ENCODE peak calls at places on chromosomes 4 and X, in nine cellular contexts. J is NCI-H1092; V is stimulated activated CD4-positive, alpha-beta T cell treated with anti-CD3 and anti-CD28 coated beads, Interleukin-1b, Interleukin-23, amount 100 ng/mL, for 4 hours; D is GM19239; A is AG20443; T is NT2/D1; C is lower leg skin; R is germinal center; Q is EH. Z is an unnamed sample.

GRCh38 chr4:151540728-151541437 is 131.9 kb downstream of the FHIP1A start:
- DNase-seq in J (peak; percentile 31), V (no peak), D (no peak), A (peak; percentile 35), T (no peak), C (peak; percentile 65), R (no peak), Q (peak; percentile 97), Z (peak; percentile 72)

GRCh38 chr4:137641554-137641953 is 109.3 kb upstream of the PCDH18 start:
- DNase-seq in J (no peak), V (no peak), D (no peak), A (peak; percentile 61), T (no peak), C (peak; percentile 54), R (no peak), Q (peak; percentile 26), Z (no peak)

GRCh38 chr4:47786958-47787370 is 50.9 kb downstream of the CORIN start:
- DNase-seq in J (no peak), V (no peak), D (peak; percentile 1), A (no peak), T (no peak), C (no peak), R (no peak), Q (no peak), Z (no peak)

GRCh38 chr4:184473515-184474260 is 662 bp downstream of the IRF2 start:
- DNase-seq in J (no peak), V (peak; percentile 32), D (peak; percentile 55), A (peak; percentile 61), T (no peak), C (peak; percentile 26), R (peak; percentile 66), Q (peak; percentile 58), Z (peak; percentile 12)

GRCh38 chr4:2833671-2834000 is 10.0 kb upstream of the ADD1 start:
- DNase-seq in J (no peak), V (no peak), D (no peak), A (no peak), T (no peak), C (no peak), R (no peak), Q (no peak), Z (no peak)

GRCh38 chr4:158208931-158209640 is 1.2 kb upstream of the TMEM144 start:
- DNase-seq in J (no peak), V (no peak), D (no peak), A (no peak), T (no peak), C (no peak), R (no peak), Q (no peak), Z (no peak)

GRCh38 chr4:88528861-88529260 is 5.3 kb upstream of the PYURF start:
- DNase-seq in J (no peak), V (no peak), D (no peak), A (no peak), T (no peak), C (no peak), R (no peak), Q (peak; percentile 11), Z (no peak)

GRCh38 chrX:123833387-123833786 is 26.5 kb upstream of the XIAP start:
- DNase-seq in J (peak; percentile 48), V (peak; percentile 44), D (peak; percentile 40), A (peak; percentile 44), T (no peak), C (peak; percentile 26), R (peak; percentile 57), Q (peak; percentile 56), Z (peak; percentile 36)

GRCh38 chr4:2792711-2793577 is at the start of gene SH3BP2:
- DNase-seq in J (no peak), V (peak; percentile 42), D (no peak), A (peak; percentile 94), T (peak; percentile 59), C (peak; percentile 68), R (peak; percentile 71), Q (peak; percentile 81), Z (no peak)

Z was measured in NCI-H2029 treated with DMSO at 0.1 percent for 48 hours.